ENCODE peak calls at places on chromosome 3, in nine cellular contexts. P, U, X, C, V, E, Z, K and J are unnamed samples.

GRCh38 chr3:123663977-123664376 is 79.1 kb upstream of the HACD2 start:
- DNase-seq in P (no peak), K (no peak), U (no peak), X (no peak), Z (no peak), V (no peak), E (no peak), C (no peak), J (no peak)

GRCh38 chr3:112464264-112464663 is 35.0 kb downstream of the BTLA start:
- DNase-seq in V (no peak), E (no peak), X (no peak), C (no peak), Z (no peak), U (no peak), K (no peak), P (peak; percentile 10), J (no peak)

GRCh38 chr3:149810846-149811245 is 2.2 kb upstream of the RNF13 start:
- DNase-seq in C (no peak), V (no peak), U (no peak), E (no peak), Z (no peak), X (no peak), P (no peak), K (no peak), J (no peak)

GRCh38 chr3:25713316-25713967 is 48.7 kb upstream of the TOP2B start:
- DNase-seq in U (no peak), Z (no peak), V (no peak), P (no peak), C (no peak), E (no peak), K (no peak), X (no peak), J (no peak)

GRCh38 chr3:138474163-138474562 is 39.7 kb downstream of the ESYT3 start:
- DNase-seq in E (no peak), X (no peak), V (no peak), U (no peak), C (no peak), Z (no peak), K (no peak), P (no peak), J (no peak)

GRCh38 chr3:128494152-128494650 is 1.2 kb upstream of the GATA2 start:
- DNase-seq in P (no peak), U (no peak), V (no peak), E (no peak), K (no peak), Z (no peak), X (no peak), C (no peak), J (no peak)

GRCh38 chr3:126521122-126521891 is 2.6 kb upstream of the CHST13 start:
- DNase-seq in P (no peak), V (no peak), K (no peak), X (no peak), E (no peak), C (no peak), U (no peak), Z (no peak), J (no peak)

GRCh38 chr3:38003817-38004414 is 13.3 kb downstream of the VILL start:
- DNase-seq in C (no peak), U (no peak), Z (no peak), E (peak; percentile 36), P (no peak), X (no peak), K (no peak), V (no peak), J (no peak)

GRCh38 chr3:153257673-153258351 is 95.8 kb downstream of the RAP2B start:
- DNase-seq in C (no peak), V (no peak), U (no peak), P (no peak), E (no peak), K (no peak), X (no peak), Z (no peak), J (no peak)

GRCh38 chr3:194283218-194284006 is 67.7 kb downstream of the CPN2 start:
- DNase-seq in E (no peak), P (no peak), U (no peak), Z (no peak), V (no peak), C (no peak), X (no peak), K (no peak), J (no peak)

GRCh38 chr3:42961633-42962032 is 17.5 kb upstream of the GASK1A start:
- DNase-seq in X (no peak), K (peak; percentile 10), U (peak; percentile 37), V (no peak), C (no peak), E (peak; percentile 42), P (peak; percentile 6), Z (no peak), J (peak; percentile 50)

GRCh38 chr3:101635345-101635744 is 41.6 kb downstream of the ZBTB11 start:
- DNase-seq in U (no peak), K (no peak), Z (no peak), C (no peak), P (no peak), X (no peak), V (no peak), E (no peak), J (no peak)

GRCh38 chr3:18390024-18390660 is 35.0 kb downstream of the SATB1 start:
- DNase-seq in C (no peak), X (no peak), E (no peak), Z (no peak), K (no peak), U (no peak), P (no peak), V (no peak), J (no peak)

GRCh38 chr3:38614651-38615352 is 34.7 kb downstream of the SCN5A start:
- DNase-seq in U (no peak), Z (no peak), V (no peak), X (no peak), C (no peak), P (no peak), E (no peak), K (no peak), J (no peak)

GRCh38 chr3:72347819-72348319 is 500.4 kb downstream of the SHQ1 start:
- DNase-seq in E (peak; percentile 34), V (no peak), X (no peak), K (peak; percentile 30), U (no peak), C (peak; percentile 45), Z (no peak), P (no peak), J (peak; percentile 16)